ENCODE peak calls at places on chromosomes 5 and 9, in four cellular contexts. One of them, this sample, is unnamed.
A peak's percentile ranks its signal among the peaks of the same experiment; 100 is the strongest.

GRCh38 chr5:167934561-167934971 is 356.9 kb upstream of the WWC1 start:
- DNase-seq in uterus: no peak
- DNase-seq in transverse colon: peak; percentile 8
- DNase-seq in HCT116: no peak
- DNase-seq in this sample: no peak

GRCh38 chr5:127875235-127876021 is 172.2 kb downstream of the CCDC192 start:
- DNase-seq in uterus: no peak
- DNase-seq in transverse colon: peak; percentile 57
- DNase-seq in HCT116: peak; percentile 65
- DNase-seq in this sample: no peak

GRCh38 chr9:70111042-70111602 is 67.5 kb downstream of the MAMDC2 start:
- DNase-seq in uterus: peak; percentile 85
- DNase-seq in transverse colon: peak; percentile 81
- DNase-seq in HCT116: peak; percentile 66
- DNase-seq in this sample: peak; percentile 67

GRCh38 chr5:134110382-134110781 is 4.1 kb upstream of the TCF7 start:
- DNase-seq in uterus: no peak
- DNase-seq in transverse colon: no peak
- DNase-seq in HCT116: no peak
- DNase-seq in this sample: no peak

GRCh38 chr9:34124103-34124502 is 2.4 kb downstream of the DCAF12 start:
- DNase-seq in uterus: no peak
- DNase-seq in transverse colon: no peak
- DNase-seq in HCT116: no peak
- DNase-seq in this sample: no peak

GRCh38 chr9:100554935-100555401 is 22.9 kb upstream of the CAVIN4 start:
- DNase-seq in uterus: no peak
- DNase-seq in transverse colon: no peak
- DNase-seq in HCT116: no peak
- DNase-seq in this sample: no peak

GRCh38 chr5:586751-587285 is 25.3 kb upstream of the CEP72 start:
- DNase-seq in uterus: no peak
- DNase-seq in transverse colon: no peak
- DNase-seq in HCT116: no peak
- DNase-seq in this sample: no peak

GRCh38 chr5:82861705-82862104 is 215.5 kb downstream of the TMEM167A start:
- DNase-seq in uterus: no peak
- DNase-seq in transverse colon: no peak
- DNase-seq in HCT116: no peak
- DNase-seq in this sample: no peak

GRCh38 chr9:69313175-69313574 is 11.8 kb upstream of the ENTREP1 start:
- DNase-seq in uterus: no peak
- DNase-seq in transverse colon: no peak
- DNase-seq in HCT116: no peak
- DNase-seq in this sample: no peak

GRCh38 chr5:32095261-32095671 is 78.9 kb downstream of the GOLPH3 start:
- DNase-seq in uterus: no peak
- DNase-seq in transverse colon: no peak
- DNase-seq in HCT116: no peak
- DNase-seq in this sample: no peak

GRCh38 chr5:34486808-34487201 is 169.3 kb upstream of the RAI14 start:
- DNase-seq in uterus: no peak
- DNase-seq in transverse colon: no peak
- DNase-seq in HCT116: no peak
- DNase-seq in this sample: no peak

GRCh38 chr5:34484591-34485228 is 171.4 kb upstream of the RAI14 start:
- DNase-seq in uterus: no peak
- DNase-seq in transverse colon: no peak
- DNase-seq in HCT116: no peak
- DNase-seq in this sample: no peak

GRCh38 chr5:34487956-34488355 is 168.2 kb upstream of the RAI14 start:
- DNase-seq in uterus: no peak
- DNase-seq in transverse colon: no peak
- DNase-seq in HCT116: no peak
- DNase-seq in this sample: no peak

GRCh38 chr5:34487202-34487879 is 168.8 kb upstream of the RAI14 start:
- DNase-seq in uterus: no peak
- DNase-seq in transverse colon: no peak
- DNase-seq in HCT116: no peak
- DNase-seq in this sample: peak; percentile 59

DNA sequence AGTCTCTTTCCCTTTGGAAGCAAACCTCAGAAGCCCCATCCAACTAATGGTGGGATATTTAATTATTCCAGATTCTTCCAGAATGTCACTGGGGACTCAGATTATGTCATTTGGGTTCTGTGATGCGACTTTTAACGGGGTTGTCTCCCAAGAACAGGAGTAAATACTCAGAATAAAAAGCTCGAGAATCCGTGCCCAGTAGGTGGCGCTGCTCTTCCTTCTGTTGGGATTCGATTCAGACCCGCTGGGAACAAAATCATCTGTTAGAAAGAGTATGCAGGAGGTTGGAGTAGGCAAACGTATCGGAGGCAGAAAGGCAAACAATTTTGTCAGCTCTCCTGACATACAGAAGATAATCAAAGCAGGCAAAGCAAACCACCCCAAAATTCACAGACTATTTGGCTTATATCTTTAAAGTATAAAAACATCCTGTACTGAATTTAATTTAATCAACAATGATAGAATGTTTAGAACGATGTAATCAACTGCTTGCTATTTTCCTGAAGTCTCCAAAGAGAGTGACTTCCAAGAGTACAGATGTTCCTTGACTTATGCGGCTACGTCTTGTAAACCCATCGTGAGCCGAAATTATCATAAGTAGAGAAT is 169.9 kb upstream of the RAI14 start:
- DNase-seq in uterus: peak; percentile 86
- DNase-seq in transverse colon: peak; percentile 78
- DNase-seq in HCT116: peak; percentile 69
- DNase-seq in this sample: peak; percentile 84
- H3K27ac ChIP-seq in uterus: peak overlapping the region; percentile 25
- H3K27ac ChIP-seq in transverse colon: no peak overlapping the region
- H3K27ac ChIP-seq in HCT116: no peak overlapping the region
- H3K27ac ChIP-seq in this sample: no peak overlapping the region

GRCh38 chr9:5783982-5784381 is 48.9 kb downstream of the ERMP1 start:
- DNase-seq in uterus: no peak
- DNase-seq in transverse colon: no peak
- DNase-seq in HCT116: no peak
- DNase-seq in this sample: no peak
- H3K36me3 ChIP-seq in uterus: no peaks in the 10 kb centered on the region
- H3K36me3 ChIP-seq in transverse colon: peaks cover 64% of the 10 kb centered on the region
- H3K36me3 ChIP-seq in HCT116: peaks cover 7% of the 10 kb centered on the region
- H3K36me3 ChIP-seq in this sample: peaks cover 20% of the 10 kb centered on the region

GRCh38 chr5:171310816-171311697 is 2.0 kb downstream of the TLX3 start:
- DNase-seq in uterus: no peak
- DNase-seq in transverse colon: no peak
- DNase-seq in HCT116: no peak
- DNase-seq in this sample: no peak

GRCh38 chr5:171309526-171310333 is 682 bp downstream of the TLX3 start:
- DNase-seq in uterus: no peak
- DNase-seq in transverse colon: peak; percentile 14
- DNase-seq in HCT116: peak; percentile 42
- DNase-seq in this sample: no peak

GRCh38 chr5:171311698-171312083 is 2.6 kb downstream of the TLX3 start:
- DNase-seq in uterus: no peak
- DNase-seq in transverse colon: no peak
- DNase-seq in HCT116: no peak
- DNase-seq in this sample: no peak

GRCh38 chr5:171309276-171309525 is 153 bp downstream of the TLX3 start:
- DNase-seq in uterus: no peak
- DNase-seq in transverse colon: no peak
- DNase-seq in HCT116: no peak
- DNase-seq in this sample: no peak

DNA sequence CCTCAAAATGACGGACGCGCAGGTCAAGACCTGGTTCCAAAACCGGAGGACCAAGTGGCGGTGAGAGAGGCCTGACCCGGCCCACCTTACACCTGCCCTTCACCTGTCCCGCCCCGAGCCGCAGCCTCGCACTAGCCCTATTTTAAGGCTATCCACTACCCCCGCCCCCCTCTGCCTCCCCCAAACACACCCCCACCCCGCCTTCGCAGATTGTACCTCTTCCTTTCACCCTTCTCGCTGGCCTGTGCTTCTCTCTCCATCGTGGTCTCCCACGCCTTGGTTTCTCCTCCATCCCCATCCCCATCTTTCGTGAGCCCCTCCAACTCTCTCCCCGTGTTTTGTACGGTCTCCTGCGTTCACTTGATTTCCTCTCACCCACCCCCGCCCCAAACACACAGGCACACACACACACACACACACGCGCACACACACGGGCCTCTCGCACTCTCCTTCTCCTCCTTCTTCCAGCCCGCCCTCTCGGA is 1.3 kb downstream of the TLX3 start:
- DNase-seq in uterus: no peak
- DNase-seq in transverse colon: no peak
- DNase-seq in HCT116: no peak
- DNase-seq in this sample: no peak
- TF ChIP-seq CTCF in uterus: no peak
- TF ChIP-seq CTCF in transverse colon: no peak
- TF ChIP-seq CTCF in HCT116: no peak
- TF ChIP-seq CTCF in this sample: no peak

GRCh38 chr9:136719212-136719880 is 7.0 kb downstream of the DIPK1B start:
- DNase-seq in uterus: no peak
- DNase-seq in transverse colon: no peak
- DNase-seq in HCT116: no peak
- DNase-seq in this sample: no peak
- H3K27ac ChIP-seq in uterus: peak overlapping the region; percentile 32
- H3K27ac ChIP-seq in transverse colon: peak overlapping the region; percentile 37
- H3K27ac ChIP-seq in HCT116: no peak overlapping the region
- H3K27ac ChIP-seq in this sample: peak overlapping the region; percentile 40

DNA sequence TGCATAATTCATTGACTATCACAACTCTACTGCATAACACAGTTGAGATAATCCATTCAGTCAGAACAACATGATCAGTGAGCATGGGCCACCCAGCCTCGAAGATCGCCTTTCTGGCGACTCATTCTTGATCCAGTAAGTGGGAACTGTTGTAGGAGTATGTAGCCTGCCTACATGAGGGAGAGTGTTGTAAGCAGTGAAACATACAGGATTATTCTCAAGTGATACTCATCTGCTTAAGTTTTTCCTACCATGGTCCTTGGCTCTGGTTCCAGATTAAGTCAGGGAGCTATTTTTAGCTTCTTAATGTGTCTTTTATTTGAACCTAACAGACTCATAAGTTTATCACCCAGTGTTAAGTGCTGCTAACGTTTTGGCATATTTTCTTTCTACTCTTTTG is 44.0 kb downstream of the TNPO1 start:
- DNase-seq in uterus: no peak
- DNase-seq in transverse colon: no peak
- DNase-seq in HCT116: no peak
- DNase-seq in this sample: no peak
- H3K36me3 ChIP-seq in uterus: no peaks in the 10 kb centered on the region
- H3K36me3 ChIP-seq in transverse colon: peaks cover 47% of the 10 kb centered on the region
- H3K36me3 ChIP-seq in HCT116: peaks cover 50% of the 10 kb centered on the region
- H3K36me3 ChIP-seq in this sample: peaks cover 21% of the 10 kb centered on the region

This sample was measured in lung.